ENCODE peak calls at places on chromosomes 4 and X, in eight cellular contexts. U is HS-5, Z is neural crest cell, A is adrenal gland, X is EL, E is HT1080, I is T-helper 2 cell, B is AG09309. Q is an unnamed sample.
A peak's percentile ranks its signal among the peaks of the same experiment; 100 is the strongest.

GRCh38 chrX:148593987-148594386 is 93.6 kb downstream of the AFF2 start:
- DNase-seq in U (no peak), Z (no peak), A (no peak), X (no peak), E (no peak), I (no peak), B (no peak), Q (no peak)

GRCh38 chr4:185383451-185383850 is 12.3 kb downstream of the LRP2BP start:
- DNase-seq in U (no peak), Z (no peak), A (no peak), X (no peak), E (no peak), I (no peak), B (no peak), Q (no peak)

GRCh38 chr4:132818091-132818490 is 331.0 kb upstream of the PCDH10 start:
- DNase-seq in U (no peak), Z (peak; percentile 32), A (no peak), X (no peak), E (no peak), I (no peak), B (no peak), Q (no peak)

GRCh38 chrX:2492536-2493218 is 8.1 kb downstream of the DHRSX start:
- DNase-seq in U (no peak), Z (no peak), A (peak; percentile 35), X (no peak), E (no peak), I (no peak), B (no peak), Q (no peak)

GRCh38 chr4:26568446-26568994 is 15.4 kb upstream of the TBC1D19 start:
- DNase-seq in U (peak; percentile 86), Z (no peak), A (no peak), X (peak; percentile 91), E (peak; percentile 87), I (no peak), B (peak; percentile 92), Q (no peak)

GRCh38 chr4:20603671-20604313 is 96.5 kb upstream of the PACRGL start:
- DNase-seq in U (peak; percentile 45), Z (no peak), A (no peak), X (peak; percentile 75), E (peak; percentile 67), I (no peak), B (peak; percentile 35), Q (no peak)

GRCh38 chr4:102826890-102827673 is at the start of gene UBE2D3:
- DNase-seq in U (peak; percentile 67), Z (peak; percentile 95), A (peak; percentile 97), X (peak; percentile 92), E (peak; percentile 92), I (peak; percentile 89), B (peak; percentile 92), Q (peak; percentile 86)

GRCh38 chr4:26331380-26331945 is 10.6 kb downstream of the RBPJ start:
- DNase-seq in U (no peak), Z (no peak), A (no peak), X (no peak), E (no peak), I (no peak), B (no peak), Q (no peak)

GRCh38 chrX:100895365-100896075 is 21.4 kb upstream of the NOX1 start:
- DNase-seq in U (no peak), Z (no peak), A (peak; percentile 54), X (peak; percentile 30), E (peak; percentile 40), I (no peak), B (no peak), Q (no peak)

GRCh38 chrX:38939067-38939466 is 137.8 kb downstream of the MID1IP1 start:
- DNase-seq in U (no peak), Z (no peak), A (no peak), X (no peak), E (peak; percentile 28), I (no peak), B (no peak), Q (no peak)

GRCh38 chrX:56248492-56248891 is 16.3 kb downstream of the KLF8 start:
- DNase-seq in U (no peak), Z (peak; percentile 30), A (peak; percentile 75), X (peak; percentile 19), E (peak; percentile 11), I (no peak), B (no peak), Q (no peak)

GRCh38 chrX:106467422-106467821 is 144.4 kb upstream of the RADX start:
- DNase-seq in U (no peak), Z (no peak), A (no peak), X (no peak), E (no peak), I (no peak), B (no peak), Q (no peak)

GRCh38 chr4:169106696-169107229 is 96.7 kb upstream of the CBR4 start:
- DNase-seq in U (no peak), Z (no peak), A (no peak), X (no peak), E (no peak), I (no peak), B (no peak), Q (no peak)

GRCh38 chr4:160481696-160482330 is 1378.9 kb downstream of the RAPGEF2 start:
- DNase-seq in U (no peak), Z (no peak), A (no peak), X (no peak), E (no peak), I (no peak), B (no peak), Q (no peak)

GRCh38 chr4:94356444-94356843 is 13.8 kb upstream of the HPGDS start:
- DNase-seq in U (no peak), Z (no peak), A (no peak), X (no peak), E (no peak), I (no peak), B (no peak), Q (no peak)

GRCh38 chr4:148054275-148054674 is 322.4 kb downstream of the ARHGAP10 start:
- DNase-seq in U (no peak), Z (no peak), A (no peak), X (no peak), E (peak; percentile 17), I (no peak), B (no peak), Q (no peak)

GRCh38 chr4:2065106-2065930 is 6.2 kb downstream of the NAT8L start:
- DNase-seq in U (no peak), Z (no peak), A (no peak), X (no peak), E (no peak), I (no peak), B (no peak), Q (no peak)

GRCh38 chr4:94728056-94728766 is 29.5 kb upstream of the BMPR1B start:
- DNase-seq in U (no peak), Z (no peak), A (no peak), X (no peak), E (no peak), I (no peak), B (no peak), Q (no peak)

GRCh38 chr4:173834151-173834550 is 304.1 kb upstream of the HAND2 start:
- DNase-seq in U (no peak), Z (no peak), A (no peak), X (no peak), E (peak; percentile 11), I (no peak), B (no peak), Q (no peak)